ENCODE peak calls at places on chromosomes 3 and 15, in eight cellular contexts. Y is fibroblast of lung, E is brain microvascular endothelial cell, D is WERI-Rb-1, R is kidney epithelial cell, K is MM.1S, F is A673, L is tibial artery. U is an unnamed sample. For H3K36me3, the result is how much of the 10 kb centered on the place peaks cover.

GRCh38 chr3:190973760-190974159 is 111.3 kb upstream of the GMNC start:
- DNase-seq in Y (no peak), E (no peak), D (no peak), R (no peak), K (no peak), F (no peak), L (no peak), U (no peak)

GRCh38 chr3:146184616-146185015 is 23.6 kb upstream of the PLOD2 start:
- DNase-seq in Y (peak), E (no peak), D (no peak), R (no peak), K (no peak), F (no peak), L (no peak), U (no peak)

GRCh38 chr3:114624676-114625181 is 330.9 kb downstream of the TIGIT start:
- DNase-seq in Y (peak), E (peak), D (no peak), R (peak), K (no peak), F (peak), L (peak), U (peak)

GRCh38 chr3:106862067-106862466 is 515.2 kb upstream of the CCDC54 start:
- DNase-seq in Y (peak), E (peak), D (no peak), R (peak), K (no peak), F (peak), L (no peak), U (no peak)

GRCh38 chr15:60326343-60326742 is 71.4 kb downstream of the ANXA2 start:
- DNase-seq in Y (no peak), E (no peak), D (no peak), R (no peak), K (no peak), F (no peak), L (no peak), U (no peak)

GRCh38 chr3:159838936-159839335 is 149.7 kb upstream of the IL12A start:
- DNase-seq in Y (no peak), E (no peak), D (no peak), R (no peak), K (no peak), F (no peak), L (no peak), U (no peak)

GRCh38 chr3:119235151-119235550 is 5.5 kb downstream of the B4GALT4 start:
- DNase-seq in Y (peak), E (peak), D (no peak), R (no peak), K (no peak), F (no peak), L (no peak), U (peak)

GRCh38 chr3:6262035-6262434 is 598.9 kb upstream of the GRM7 start:
- DNase-seq in Y (no peak), E (no peak), D (no peak), R (no peak), K (no peak), F (no peak), L (no peak), U (no peak)

GRCh38 chr15:83046558-83047127 is 20.4 kb downstream of the BTBD1 start:
- DNase-seq in Y (peak), E (peak), D (no peak), R (no peak), K (no peak), F (no peak), L (no peak), U (no peak)

GRCh38 chr15:89052474-89052873 is 35.8 kb upstream of the ABHD2 start:
- DNase-seq in Y (peak), E (peak), D (no peak), R (peak), K (no peak), F (no peak), L (no peak), U (peak)

GRCh38 chr3:88219138-88219792 is 69.5 kb downstream of the C3orf38 start:
- DNase-seq in Y (peak), E (peak), D (peak), R (peak), K (peak), F (peak), L (no peak), U (no peak)

GRCh38 chr3:184334470-184335158 is 2.8 kb upstream of the FAM131A start:
- DNase-seq in Y (peak), E (peak), D (no peak), R (peak), K (no peak), F (no peak), L (no peak), U (no peak)

GRCh38 chr15:60079210-60079609 is 75.1 kb downstream of the FOXB1 start:
- DNase-seq in Y (no peak), E (no peak), D (no peak), R (no peak), K (no peak), F (no peak), L (no peak), U (no peak)

GRCh38 chr15:65940618-65940909 is 71.3 kb downstream of the RAB11A start:
- DNase-seq in Y (peak), E (peak), D (no peak), R (peak), K (no peak), F (no peak), L (no peak), U (no peak)

GRCh38 chr3:152539191-152539764 is 270.5 kb downstream of the MBNL1 start:
- DNase-seq in Y (no peak), E (no peak), D (no peak), R (no peak), K (no peak), F (no peak), L (no peak), U (no peak)

GRCh38 chr3:195129644-195130492 is 141.1 kb downstream of the XXYLT1 start:
- DNase-seq in Y (peak), E (peak), D (no peak), R (no peak), K (no peak), F (no peak), L (no peak), U (no peak)

GRCh38 chr15:65275728-65276126 is 11.0 kb downstream of the PARP16 start:
- DNase-seq in Y (peak), E (peak), D (peak), R (no peak), K (no peak), F (no peak), L (no peak), U (no peak)

GRCh38 chr15:44312108-44312507 is 23.6 kb downstream of the GOLM2 start:
- DNase-seq in Y (no peak), E (no peak), D (no peak), R (no peak), K (no peak), F (no peak), L (no peak), U (no peak)

GRCh38 chr15:44311136-44311535 is 22.6 kb downstream of the GOLM2 start:
- DNase-seq in Y (no peak), E (no peak), D (no peak), R (no peak), K (no peak), F (no peak), L (no peak), U (no peak)

GRCh38 chr15:44308874-44309273 is 20.4 kb downstream of the GOLM2 start:
- DNase-seq in Y (no peak), E (no peak), D (no peak), R (no peak), K (no peak), F (no peak), L (no peak), U (no peak)

GRCh38 chr15:44307712-44308111 is 19.2 kb downstream of the GOLM2 start:
- DNase-seq in Y (no peak), E (no peak), D (no peak), R (no peak), K (no peak), F (no peak), L (no peak), U (no peak)

DNA sequence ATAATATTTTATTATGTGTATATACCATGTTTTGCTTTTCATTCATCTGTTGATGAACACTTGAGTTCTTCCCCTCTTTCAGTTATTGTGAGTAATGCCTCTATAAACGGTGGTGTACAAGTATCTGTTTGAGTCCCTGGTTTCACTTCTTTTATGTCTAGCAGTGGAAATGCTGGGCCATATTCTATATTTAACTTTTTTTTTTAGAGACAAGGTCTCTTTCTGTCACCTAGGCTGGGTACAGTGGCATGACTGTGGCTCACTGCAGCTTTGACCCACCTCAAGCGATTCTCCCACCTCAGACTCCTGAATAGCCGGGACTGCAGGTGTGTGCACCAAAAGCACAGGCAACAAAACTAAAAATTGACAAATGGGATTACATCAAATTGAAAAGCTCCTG is 19.9 kb downstream of the GOLM2 start:
- DNase-seq in Y (no peak), E (no peak), D (no peak), R (no peak), K (peak), F (no peak), L (no peak), U (no peak)
- H3K4me3 ChIP-seq in Y (no peak), E (no peak), D (no peak), R (no peak), K (peak), F (no peak), L (no peak), U (no peak)

GRCh38 chr15:93047621-93048425 is 41.2 kb downstream of the RGMA start:
- DNase-seq in Y (no peak), E (no peak), D (no peak), R (no peak), K (peak), F (no peak), L (no peak), U (no peak)
- H3K36me3 ChIP-seq in Y (under half), E (under half), D (under half), R (under half), K (under half), F (under half), L (half or more), U (under half)

GRCh38 chr3:136276049-136276755 is 26.1 kb downstream of the PCCB start:
- DNase-seq in Y (peak), E (peak), D (no peak), R (no peak), K (no peak), F (no peak), L (no peak), U (no peak)
- TF ChIP-seq CTCF in Y (no peak), E (peak), D (peak), R (no peak), K (peak), F (no peak), L (no peak), U (peak)

GRCh38 chr3:76912966-76913365 is 126.9 kb upstream of the ROBO2 start:
- DNase-seq in Y (no peak), E (no peak), D (no peak), R (no peak), K (no peak), F (peak), L (no peak), U (no peak)
- H3K4me3 ChIP-seq in Y (no peak), E (no peak), D (no peak), R (no peak), K (no peak), F (no peak), L (no peak), U (no peak)

DNA sequence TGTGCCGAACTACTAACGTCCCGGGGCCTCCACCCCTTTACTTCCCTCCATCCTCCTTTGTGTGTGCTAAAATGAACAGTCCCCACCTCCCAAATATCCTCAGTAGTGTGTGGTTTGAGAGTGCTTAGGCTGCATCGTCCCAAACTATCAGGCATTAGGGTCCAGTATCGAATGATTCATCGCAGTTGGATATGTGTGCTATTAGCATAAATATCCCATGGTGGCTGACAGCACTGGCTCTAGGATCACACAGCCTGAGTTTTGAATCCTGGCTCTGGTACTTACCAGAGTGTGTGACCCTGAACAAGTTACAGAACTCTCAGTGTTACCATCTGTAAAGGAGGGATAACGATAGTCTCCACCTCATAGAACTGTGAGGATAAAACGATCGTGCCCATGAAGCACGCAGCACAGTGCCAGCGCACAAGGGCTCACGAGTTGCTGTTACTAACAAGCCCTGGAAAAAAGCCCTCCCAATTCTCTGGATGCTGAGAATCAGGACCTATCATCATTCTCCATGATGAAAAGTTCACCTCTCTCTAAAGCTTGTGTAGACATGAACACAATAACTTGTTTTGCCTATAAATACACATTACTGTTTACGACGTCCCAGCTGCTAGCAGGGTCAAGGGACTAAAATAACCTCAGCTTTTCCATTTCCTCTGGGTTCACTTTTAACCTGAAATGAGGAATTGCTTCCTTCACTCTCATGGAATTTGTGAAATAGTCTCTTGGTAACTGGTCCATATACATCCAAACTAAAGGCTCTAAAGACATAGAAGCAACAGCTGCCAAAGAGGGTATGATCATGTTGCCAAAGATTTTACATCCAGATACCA is 51.0 kb downstream of the VGLL4 start:
- DNase-seq in Y (peak), E (peak), D (no peak), R (no peak), K (no peak), F (peak), L (peak), U (no peak)
- H3K36me3 ChIP-seq in Y (under half), E (under half), D (under half), R (under half), K (under half), F (under half), L (under half), U (under half)

DNA sequence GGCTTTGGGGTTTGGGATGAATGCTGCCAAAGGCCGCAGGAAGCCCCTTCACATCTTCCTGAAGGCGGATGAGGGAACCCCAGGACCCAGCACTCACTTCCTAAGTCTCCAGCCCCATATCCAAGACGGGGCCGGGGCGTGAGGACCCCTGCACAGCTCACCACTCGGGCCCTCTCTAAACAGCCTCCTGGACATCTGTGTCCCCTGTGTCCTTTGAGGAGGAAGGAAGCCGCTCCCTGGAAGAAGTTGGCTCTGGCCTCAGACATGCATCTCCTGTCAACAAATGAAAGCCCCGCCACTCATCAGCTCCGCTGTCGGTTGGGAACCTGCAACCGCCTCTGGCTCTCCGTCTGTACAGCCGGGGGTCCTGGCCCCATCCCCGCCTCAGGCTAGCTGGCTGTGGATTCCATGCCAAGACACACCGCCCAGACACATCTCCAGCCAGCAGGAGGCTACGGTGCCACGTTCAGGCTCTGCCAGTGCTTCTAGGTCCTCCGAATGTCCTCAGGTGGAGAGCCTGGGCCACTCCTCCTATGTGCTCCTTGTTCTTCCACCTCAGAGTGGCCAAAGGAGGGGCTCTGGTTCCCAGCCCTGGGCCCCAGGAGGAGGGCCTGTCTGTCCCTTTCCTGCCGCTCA is 140.0 kb upstream of the MEF2A start:
- DNase-seq in Y (no peak), E (no peak), D (peak), R (no peak), K (no peak), F (no peak), L (peak), U (no peak)
- TF ChIP-seq CTCF in Y (peak), E (peak), D (no peak), R (peak), K (no peak), F (no peak), L (peak), U (no peak)

U was measured in BJ.